ENCODE peak calls at places on chromosomes 11 and 22, in eight cellular contexts. W is coronary artery; A is gastrocnemius medialis; P is CD4-positive, alpha-beta T cell; O is aorta; L is body of pancreas; J is colonic mucosa; N is Karpas-422. H is an unnamed sample.
A peak's percentile ranks its signal among the peaks of the same experiment; 100 is the strongest.

GRCh38 chr11:12052676-12053605 is 44.5 kb upstream of the DKK3 start:
- DNase-seq in L (no peak), N (peak; percentile 56), A (no peak), J (peak; percentile 16), W (no peak), P (no peak), O (no peak), H (no peak)

GRCh38 chr11:2409701-2410468 is 9.3 kb downstream of the TSSC4 start:
- DNase-seq in L (no peak), W (no peak), P (no peak), N (no peak), O (no peak), A (no peak), J (no peak), H (no peak)

GRCh38 chr22:38309614-38310517 is 7.4 kb downstream of the CSNK1E start:
- DNase-seq in J (no peak), L (no peak), N (no peak), W (peak; percentile 83), O (no peak), P (no peak), A (no peak), H (no peak)

GRCh38 chr11:69651834-69652620 is 11.1 kb downstream of the CCND1 start:
- DNase-seq in W (no peak), N (no peak), J (no peak), P (no peak), O (no peak), A (no peak), L (no peak), H (no peak)

GRCh38 chr11:44016129-44016528 is 31.7 kb upstream of the ACCSL start:
- DNase-seq in W (peak; percentile 95), N (no peak), P (no peak), O (peak; percentile 91), L (peak; percentile 35), A (peak; percentile 29), J (no peak), H (no peak)

GRCh38 chr11:22192642-22193347 is at the start of gene ANO5:
- DNase-seq in N (no peak), O (peak; percentile 73), P (no peak), J (peak; percentile 88), W (peak; percentile 74), A (peak; percentile 92), L (peak; percentile 89), H (no peak)

GRCh38 chr11:44506375-44507016 is 59.0 kb upstream of the CD82 start:
- DNase-seq in A (no peak), O (no peak), P (no peak), L (no peak), W (no peak), J (no peak), N (no peak), H (no peak)

GRCh38 chr11:70410276-70410675 is 11.9 kb downstream of the CTTN start:
- DNase-seq in O (no peak), J (no peak), N (no peak), P (no peak), L (no peak), W (no peak), A (no peak), H (peak; percentile 35)

GRCh38 chr11:59773082-59773438 is 17.9 kb downstream of the STX3 start:
- DNase-seq in A (no peak), P (no peak), O (no peak), L (no peak), N (no peak), W (no peak), J (no peak), H (no peak)

GRCh38 chr11:16215352-16215751 is 141.0 kb downstream of the SOX6 start:
- DNase-seq in J (no peak), O (no peak), W (no peak), P (no peak), N (no peak), L (no peak), A (no peak), H (no peak)

GRCh38 chr11:11841121-11841604 is 609 bp upstream of the USP47 start:
- DNase-seq in J (peak; percentile 69), P (peak; percentile 16), L (peak; percentile 61), W (peak; percentile 83), N (peak; percentile 41), O (peak; percentile 56), A (peak; percentile 28), H (peak; percentile 61)

GRCh38 chr11:22711880-22712279 is 45.5 kb downstream of the GAS2 start:
- DNase-seq in N (no peak), O (no peak), L (peak; percentile 65), J (peak; percentile 67), A (no peak), W (no peak), P (no peak), H (no peak)

GRCh38 chr11:7611411-7611810 is 61.9 kb downstream of the CYB5R2 start:
- DNase-seq in L (no peak), O (no peak), W (no peak), A (no peak), P (no peak), J (no peak), N (no peak), H (no peak)

GRCh38 chr11:68977781-68978625 is 2.8 kb downstream of the MRGPRD start:
- DNase-seq in N (no peak), O (no peak), L (peak; percentile 0), J (no peak), W (no peak), P (no peak), A (no peak), H (no peak)

GRCh38 chr11:122095950-122096942 is 19.8 kb downstream of the BLID start:
- DNase-seq in O (no peak), L (no peak), N (no peak), A (no peak), W (no peak), J (no peak), P (no peak), H (no peak)

GRCh38 chr11:1304376-1304775 is 5.1 kb downstream of the TOLLIP start:
- DNase-seq in J (peak; percentile 67), O (no peak), N (no peak), A (no peak), P (no peak), W (peak; percentile 56), L (peak; percentile 88), H (no peak)

GRCh38 chr11:64526356-64526755 is 64.7 kb upstream of the SLC22A12 start:
- DNase-seq in P (no peak), J (no peak), L (no peak), A (no peak), W (no peak), N (no peak), O (no peak), H (no peak)

GRCh38 chr11:64523456-64524187 is 67.4 kb upstream of the SLC22A12 start:
- DNase-seq in N (no peak), J (no peak), A (no peak), P (no peak), O (no peak), W (no peak), L (no peak), H (no peak)

GRCh38 chr11:64525711-64526110 is 65.3 kb upstream of the SLC22A12 start:
- DNase-seq in O (no peak), N (no peak), A (no peak), J (no peak), P (no peak), L (no peak), W (no peak), H (no peak)

GRCh38 chr11:64522843-64523242 is 68.2 kb upstream of the SLC22A12 start:
- DNase-seq in A (no peak), L (no peak), J (no peak), N (no peak), P (no peak), O (no peak), W (no peak), H (no peak)

DNA sequence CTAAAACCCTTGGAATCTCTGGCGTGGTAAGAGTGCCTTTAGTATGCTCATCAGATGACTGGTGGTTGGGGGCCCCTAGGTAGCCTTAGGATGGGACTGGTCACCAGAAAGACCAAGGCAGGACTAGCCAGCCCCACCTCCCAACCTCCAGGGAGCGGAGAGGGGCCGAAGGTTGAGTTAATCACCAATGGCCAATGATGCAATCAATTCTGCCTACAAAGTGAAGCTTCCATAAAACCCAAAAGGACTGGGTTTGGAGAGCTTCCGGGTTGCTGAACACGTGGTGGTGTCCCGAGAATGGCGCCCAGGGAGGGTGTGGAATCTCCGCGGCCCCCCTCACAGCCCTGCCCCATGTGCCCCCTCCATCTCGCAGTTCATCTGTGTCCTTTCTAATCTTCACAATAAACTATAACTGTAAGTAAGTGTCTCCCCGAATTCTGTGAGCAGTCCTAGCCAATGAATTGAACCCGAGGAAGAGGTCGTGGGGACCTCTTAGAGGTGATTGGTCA is 66.4 kb upstream of the SLC22A12 start:
- DNase-seq in J (no peak), N (no peak), P (no peak), O (no peak), L (no peak), A (no peak), W (no peak), H (no peak)
- H3K27ac ChIP-seq in J (no peak overlapping the region), N (no peak overlapping the region), P (no peak overlapping the region), O (no peak overlapping the region), L (no peak overlapping the region), A (no peak overlapping the region), W (no peak overlapping the region), H (no peak overlapping the region)

GRCh38 chr11:47171057-47171838 is 5.4 kb downstream of the ARFGAP2 start:
- DNase-seq in O (no peak), L (no peak), J (no peak), A (no peak), N (no peak), W (no peak), P (no peak), H (no peak)
- H3K27ac ChIP-seq in O (no peak overlapping the region), L (no peak overlapping the region), J (no peak overlapping the region), A (no peak overlapping the region), N (no peak overlapping the region), W (no peak overlapping the region), P (no peak overlapping the region), H (no peak overlapping the region)

DNA sequence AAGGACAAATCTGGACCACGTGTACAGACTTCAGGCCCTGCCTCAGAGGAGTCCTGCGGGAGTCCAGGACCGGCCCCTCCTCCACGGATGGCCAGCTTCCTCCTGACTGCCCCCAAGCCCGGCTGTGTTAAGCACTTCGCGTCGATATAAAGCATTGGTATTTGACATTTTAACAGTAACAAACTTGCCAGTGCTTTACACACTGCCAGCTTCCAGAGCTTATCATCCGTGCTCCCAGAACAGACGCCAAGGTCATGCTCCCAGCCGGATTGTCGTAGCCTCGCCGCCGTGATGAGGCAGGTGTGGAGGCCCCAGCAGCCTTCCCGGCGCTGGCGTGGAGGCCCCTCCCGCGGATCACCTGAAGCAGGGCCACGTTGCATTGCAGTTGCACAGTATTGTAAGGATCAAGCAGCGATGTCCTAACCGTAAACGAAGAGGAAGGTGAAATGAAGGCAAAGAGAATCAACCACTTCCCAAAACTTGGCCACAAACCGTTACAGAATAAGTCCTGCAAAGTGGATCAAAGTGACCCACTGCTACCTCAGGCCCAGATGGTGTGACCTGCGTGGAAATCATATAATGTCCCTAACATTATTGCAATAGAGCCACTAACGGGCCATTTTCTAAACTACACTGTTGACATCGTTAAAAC is 51.7 kb downstream of the CERK start:
- DNase-seq in A (no peak), L (peak; percentile 75), N (no peak), O (no peak), P (no peak), W (no peak), J (no peak), H (no peak)
- H3K27ac ChIP-seq in A (peak overlapping the region; percentile 40), L (peak overlapping the region; percentile 34), N (no peak overlapping the region), O (no peak overlapping the region), P (no peak overlapping the region), W (peak overlapping the region; percentile 16), J (peak overlapping the region; percentile 91), H (no peak overlapping the region)

DNA sequence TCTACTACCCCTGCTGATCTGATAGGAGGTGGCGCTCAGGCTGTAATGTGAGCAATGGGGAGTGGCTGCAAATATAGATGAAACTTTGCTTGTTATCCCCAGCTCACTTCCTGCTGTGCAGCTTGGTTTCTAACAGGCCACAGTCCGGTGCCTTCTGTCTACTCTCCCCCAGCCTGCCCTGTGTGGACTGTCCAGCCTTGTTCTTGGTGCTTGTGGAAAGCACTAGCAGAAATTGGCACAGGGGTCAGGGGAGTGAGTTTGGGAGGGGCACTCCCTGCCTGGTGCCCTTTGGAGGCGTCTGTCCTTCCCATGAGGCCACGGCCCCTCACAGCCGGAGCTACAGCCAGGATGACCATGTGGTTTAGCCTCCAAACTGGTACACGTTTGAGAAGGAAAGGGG is 14.3 kb downstream of the MOV10L1 start:
- DNase-seq in N (peak; percentile 48), A (no peak), J (no peak), P (no peak), O (no peak), L (no peak), W (no peak), H (no peak)
- H3K27ac ChIP-seq in N (no peak overlapping the region), A (no peak overlapping the region), J (no peak overlapping the region), P (no peak overlapping the region), O (no peak overlapping the region), L (no peak overlapping the region), W (no peak overlapping the region), H (no peak overlapping the region)